ENCODE peak calls at places on chromosomes 5 and 9, in six cellular contexts. F is mesenchymal stem cell, V is bronchial epithelial cell, W is uterus, U is fibroblast of mammary gland, A is Ammon's horn. N is an unnamed sample.

GRCh38 chr5:387491-388265 is 55.3 kb upstream of the EXOC3 start:
- DNase-seq in U (no peak), A (no peak), F (no peak), V (no peak), W (no peak), N (no peak)

GRCh38 chr5:172773481-172774469 is 2.8 kb upstream of the DUSP1 start:
- DNase-seq in F (peak; percentile 77), V (peak; percentile 40), W (peak; percentile 70), U (peak; percentile 78), A (no peak), N (no peak)

GRCh38 chr5:142770650-142771609 is 753 bp downstream of the ARHGAP26 start:
- DNase-seq in A (peak; percentile 64), W (peak; percentile 60), V (peak; percentile 52), F (peak; percentile 48), U (peak; percentile 27), N (peak; percentile 59)

GRCh38 chr5:139246394-139246793 is 47.1 kb upstream of the MATR3 start:
- DNase-seq in A (peak; percentile 43), W (no peak), F (peak; percentile 30), U (peak; percentile 52), V (peak; percentile 50), N (no peak)

GRCh38 chr5:6682239-6682638 is 31.0 kb upstream of the TENT4A start:
- DNase-seq in F (no peak), U (no peak), A (no peak), V (no peak), W (no peak), N (no peak)

GRCh38 chr5:3324421-3325101 is 271.1 kb upstream of the IRX1 start:
- DNase-seq in A (no peak), U (no peak), F (no peak), V (no peak), W (no peak), N (no peak)

GRCh38 chr5:161233553-161233952 is 313.0 kb downstream of the GABRB2 start:
- DNase-seq in U (no peak), A (no peak), W (no peak), F (no peak), V (no peak), N (no peak)

GRCh38 chr9:105835721-105836120 is 141.4 kb downstream of the TMEM38B start:
- DNase-seq in A (no peak), U (no peak), W (no peak), V (no peak), F (no peak), N (no peak)

GRCh38 chr5:27473300-27474053 is 435.1 kb upstream of the CDH9 start:
- DNase-seq in A (no peak), V (no peak), U (no peak), F (peak; percentile 62), W (no peak), N (no peak)

GRCh38 chr5:122702524-122702875 is 72.4 kb upstream of the SNX2 start:
- DNase-seq in V (no peak), U (no peak), F (no peak), W (no peak), A (no peak), N (no peak)

GRCh38 chr9:123275381-123275780 is 7.0 kb upstream of the STRBP start:
- DNase-seq in A (no peak), W (no peak), F (no peak), U (no peak), V (no peak), N (no peak)

N was measured in midbrain.